ENCODE peak calls at places on chromosomes 12 and 14, in ten cellular contexts. D is stomach, X is uterus, U is heart left ventricle, C is tibial nerve, P is A549, H is HepG2, M is transverse colon, I is lower leg skin, S is ovary. T is an unnamed sample.

GRCh38 chr12:109421355-109422087 is 55.6 kb downstream of the KCTD10 start:
- DNase-seq in D (no peak), X (no peak), U (no peak), C (no peak), P (no peak), H (no peak), M (no peak), I (no peak), S (no peak), T (no peak)

GRCh38 chr14:98143566-98143965 is 1128.4 kb downstream of the BCL11B start:
- DNase-seq in D (no peak), X (no peak), U (no peak), C (no peak), P (no peak), H (no peak), M (no peak), I (no peak), S (no peak), T (no peak)

GRCh38 chr12:2535583-2536187 is 259.1 kb upstream of the FKBP4 start:
- DNase-seq in D (no peak), X (no peak), U (no peak), C (no peak), P (no peak), H (no peak), M (no peak), I (no peak), S (no peak), T (no peak)

GRCh38 chr14:38309522-38310262 is 53.8 kb upstream of the CLEC14A start:
- DNase-seq in D (no peak), X (no peak), U (no peak), C (no peak), P (no peak), H (no peak), M (no peak), I (no peak), S (no peak), T (no peak)

GRCh38 chr12:15613981-15614380 is 175.2 kb downstream of the EPS8 start:
- DNase-seq in D (no peak), X (no peak), U (no peak), C (no peak), P (no peak), H (no peak), M (no peak), I (no peak), S (no peak), T (no peak)

GRCh38 chr12:132362966-132363660 is 33.7 kb upstream of the GALNT9 start:
- DNase-seq in D (no peak), X (no peak), U (no peak), C (no peak), P (no peak), H (no peak), M (no peak), I (no peak), S (no peak), T (no peak)

GRCh38 chr12:93908846-93909592 is 231.8 kb downstream of the CRADD start:
- DNase-seq in D (no peak), X (no peak), U (peak; percentile 62), C (no peak), P (peak; percentile 56), H (no peak), M (peak; percentile 51), I (no peak), S (no peak), T (no peak)

GRCh38 chr14:55794655-55795583 is 214.9 kb downstream of the KTN1 start:
- DNase-seq in D (no peak), X (no peak), U (no peak), C (no peak), P (peak; percentile 52), H (no peak), M (no peak), I (no peak), S (no peak), T (no peak)

GRCh38 chr12:112359290-112359689 is 22.9 kb downstream of the HECTD4 start:
- DNase-seq in D (no peak), X (no peak), U (no peak), C (no peak), P (no peak), H (no peak), M (no peak), I (no peak), S (no peak), T (no peak)

GRCh38 chr14:88326352-88327103 is 3.5 kb upstream of the KCNK10 start:
- DNase-seq in D (no peak), X (no peak), U (no peak), C (no peak), P (no peak), H (no peak), M (no peak), I (no peak), S (no peak), T (no peak)

GRCh38 chr14:67335781-67336180 is 23.8 kb downstream of the ATP6V1D start:
- DNase-seq in D (no peak), X (no peak), U (no peak), C (no peak), P (peak; percentile 60), H (peak; percentile 56), M (no peak), I (no peak), S (no peak), T (no peak)

GRCh38 chr12:15782667-15783066 is 6.5 kb downstream of the EPS8 start:
- DNase-seq in D (no peak), X (no peak), U (no peak), C (no peak), P (no peak), H (no peak), M (no peak), I (no peak), S (no peak), T (no peak)

GRCh38 chr12:52046859-52047258 is 4.4 kb upstream of the NR4A1 start:
- DNase-seq in D (no peak), X (no peak), U (no peak), C (no peak), P (no peak), H (no peak), M (no peak), I (no peak), S (no peak), T (no peak)
- TF ChIP-seq POLR2A in D (no peak), X (no peak), U (no peak), C (no peak), P (no peak), H (no peak), M (no peak), I (no peak), S (no peak), T (no peak)

DNA sequence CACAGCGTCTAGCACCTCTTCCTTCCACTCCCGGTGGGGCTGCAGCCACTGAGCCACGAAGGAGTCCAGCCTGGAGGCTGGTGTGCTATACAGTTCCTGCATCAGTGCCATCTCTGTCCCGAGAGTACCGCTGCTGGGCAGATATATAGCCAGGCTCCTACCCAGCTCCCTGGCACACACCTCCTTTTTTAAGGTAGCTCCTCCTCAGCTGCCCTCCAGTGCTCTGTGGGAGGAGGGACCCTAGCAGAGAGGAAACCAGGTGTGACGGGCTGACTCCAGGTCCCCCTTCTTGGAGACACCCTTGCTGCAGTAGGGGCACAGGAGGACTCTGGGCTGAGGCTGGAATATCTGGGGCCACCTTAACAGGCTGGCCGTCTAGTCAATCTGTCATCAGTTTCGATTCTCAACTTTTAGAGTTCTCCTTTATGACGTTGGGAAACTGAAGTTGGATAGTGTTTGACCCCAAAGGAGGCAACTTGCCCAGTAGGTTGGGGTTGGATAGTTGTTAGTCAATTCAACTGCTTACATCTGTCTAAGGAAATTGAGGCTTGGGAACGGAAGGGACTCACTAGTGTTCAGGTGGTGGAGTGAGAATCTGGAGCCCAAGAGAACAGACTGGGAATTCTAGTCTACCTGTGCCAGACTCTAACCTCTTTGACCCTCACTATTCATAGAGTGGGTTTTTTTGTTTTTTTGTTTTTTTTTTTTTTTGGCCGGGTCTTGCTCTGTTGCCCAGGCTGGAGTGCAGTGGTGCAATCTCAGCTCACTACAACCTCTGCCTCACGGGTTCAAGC is at the start of gene OASL:
- DNase-seq in D (peak; percentile 77), X (no peak), U (peak; percentile 32), C (peak; percentile 11), P (no peak), H (no peak), M (peak; percentile 77), I (no peak), S (no peak), T (peak; percentile 52)
- TF ChIP-seq POLR2A in D (peak; percentile 22), X (no peak), U (no peak), C (no peak), P (no peak), H (no peak), M (peak; percentile 72), I (no peak), S (no peak), T (peak; percentile 76)

GRCh38 chr12:24709201-24709600 is 239.7 kb downstream of the BCAT1 start:
- DNase-seq in D (no peak), X (no peak), U (no peak), C (no peak), P (no peak), H (no peak), M (no peak), I (no peak), S (no peak), T (no peak)

GRCh38 chr12:24718641-24719040 is 230.3 kb downstream of the BCAT1 start:
- DNase-seq in D (no peak), X (no peak), U (no peak), C (no peak), P (no peak), H (no peak), M (no peak), I (no peak), S (no peak), T (no peak)

GRCh38 chr12:24711056-24711455 is 237.8 kb downstream of the BCAT1 start:
- DNase-seq in D (no peak), X (no peak), U (no peak), C (no peak), P (no peak), H (no peak), M (no peak), I (no peak), S (no peak), T (no peak)

GRCh38 chr12:24711609-24712008 is 237.3 kb downstream of the BCAT1 start:
- DNase-seq in D (no peak), X (no peak), U (no peak), C (no peak), P (no peak), H (no peak), M (no peak), I (no peak), S (no peak), T (no peak)

DNA sequence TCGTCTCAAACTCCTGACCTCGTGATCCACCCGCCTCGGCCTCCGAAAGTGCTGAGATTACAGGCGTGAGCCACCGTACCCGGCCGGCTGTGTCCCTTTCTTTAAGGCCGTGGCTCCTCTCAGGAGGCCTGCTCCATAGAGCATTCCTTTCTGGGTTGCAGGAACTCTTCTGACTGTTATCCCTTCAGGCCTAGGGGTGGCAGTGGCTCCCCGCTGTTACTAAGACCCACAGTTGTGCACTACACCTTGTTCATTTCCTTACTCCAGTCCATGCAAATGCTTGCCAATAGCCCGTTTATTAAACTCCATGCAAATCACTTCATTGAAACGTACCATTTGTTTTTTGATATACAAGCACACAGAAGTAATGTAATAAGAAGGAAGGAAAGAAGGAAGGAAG is 234.7 kb downstream of the BCAT1 start:
- DNase-seq in D (no peak), X (no peak), U (no peak), C (no peak), P (no peak), H (no peak), M (no peak), I (no peak), S (no peak), T (no peak)
- TF ChIP-seq POLR2A in D (no peak), X (no peak), U (no peak), C (no peak), P (no peak), H (no peak), M (no peak), I (no peak), S (no peak), T (no peak)

GRCh38 chr12:8949525-8950286 is at the start of gene M6PR:
- DNase-seq in D (peak; percentile 90), X (peak; percentile 91), U (peak; percentile 95), C (peak; percentile 93), P (peak; percentile 96), H (peak; percentile 97), M (peak; percentile 94), I (peak; percentile 99), S (peak; percentile 93), T (peak; percentile 75)
- TF ChIP-seq POLR2A in D (peak; percentile 22), X (peak; percentile 55), U (no peak), C (peak; percentile 76), P (peak; percentile 92), H (peak; percentile 78), M (peak; percentile 85), I (peak; percentile 87), S (peak; percentile 71), T (peak; percentile 91)